ENCODE peak calls at places on chromosomes 16 and 17, in nine cellular contexts. O is retina; Z is NCI-H69; D is activated T-helper 1 cell treated with anti-CD3 and anti-CD28 coated beads, Interleukin-12 subunit alpha, Interleukin-12 subunit beta, Interleukin-2, Interleukin-4 antibody, amounts not matched to agents 30 ng/mL and 10 ng/mL and 1 ng/mL, durations not matched to agents 14 hours and 24 hours and 36 hours; E is thyroid gland; W is tibial nerve; X is A172; P is kidney epithelial cell; G is HTR-8/SVneo. L is an unnamed sample.

GRCh38 chr16:75043175-75043937 is 44.5 kb downstream of the ZNRF1 start:
- DNase-seq in W (no peak), Z (no peak), D (no peak), X (no peak), P (no peak), E (peak), O (no peak), G (no peak), L (no peak)

GRCh38 chr16:22329199-22329695 is 32.0 kb downstream of the POLR3E start:
- DNase-seq in O (no peak), X (no peak), P (no peak), G (no peak), D (no peak), W (no peak), E (no peak), Z (no peak), L (no peak)

GRCh38 chr17:38870259-38871165 is 654 bp downstream of the LASP1 start:
- DNase-seq in X (peak), G (peak), Z (peak), O (peak), D (peak), E (peak), P (no peak), W (peak), L (no peak)

GRCh38 chr16:11533588-11533987 is 53.1 kb downstream of the LITAF start:
- DNase-seq in W (no peak), D (no peak), Z (no peak), P (no peak), X (no peak), O (no peak), G (no peak), E (no peak), L (no peak)

GRCh38 chr17:67753026-67753425 is 35.3 kb downstream of the NOL11 start:
- DNase-seq in O (no peak), W (no peak), P (no peak), Z (no peak), X (no peak), G (no peak), E (no peak), D (no peak), L (no peak)

GRCh38 chr17:63483655-63484575 is 7.1 kb downstream of the ACE start:
- DNase-seq in D (no peak), E (no peak), X (no peak), W (no peak), Z (no peak), P (no peak), O (no peak), G (no peak), L (no peak)

GRCh38 chr16:27374231-27374793 is 27.7 kb upstream of the IL21R start:
- DNase-seq in W (no peak), Z (no peak), O (no peak), G (no peak), E (no peak), X (no peak), D (no peak), P (no peak), L (no peak)

GRCh38 chr17:14699569-14700190 is 398.8 kb downstream of the HS3ST3B1 start:
- DNase-seq in O (no peak), E (no peak), Z (peak), D (no peak), X (no peak), G (no peak), W (no peak), P (no peak), L (no peak)

GRCh38 chr16:78235168-78235800 is 135.8 kb downstream of the WWOX start:
- DNase-seq in E (peak), G (peak), W (peak), D (peak), Z (peak), X (peak), P (no peak), O (peak), L (no peak)

GRCh38 chr16:27803775-27804549 is 254.0 kb downstream of the KATNIP start:
- DNase-seq in X (no peak), P (no peak), O (no peak), W (no peak), D (no peak), E (no peak), Z (peak), G (no peak), L (no peak)

GRCh38 chr16:81499576-81500380 is 55.2 kb downstream of the CMIP start:
- DNase-seq in D (no peak), W (no peak), P (no peak), Z (no peak), E (peak), O (no peak), G (peak), X (no peak), L (no peak)

GRCh38 chr17:63442074-63442473 is 4.0 kb downstream of the CYB561 start:
- DNase-seq in X (no peak), O (no peak), D (no peak), E (no peak), Z (no peak), W (no peak), G (no peak), P (no peak), L (no peak)

GRCh38 chr17:38421871-38422819 is 6.1 kb upstream of the ARHGAP23 start:
- DNase-seq in Z (peak), P (no peak), E (no peak), W (no peak), O (no peak), X (no peak), G (no peak), D (no peak), L (no peak)

GRCh38 chr17:56478836-56479447 is 114.6 kb upstream of the NOG start:
- DNase-seq in W (peak), Z (peak), E (no peak), G (peak), X (peak), D (no peak), O (no peak), P (no peak), L (peak)

GRCh38 chr17:1590031-1590746 is 27.6 kb upstream of the PITPNA start:
- DNase-seq in P (peak), D (no peak), O (no peak), E (peak), Z (no peak), G (peak), W (peak), X (peak), L (peak)

L was measured in HS-27A.